ENCODE peak calls at places on chromosome 9, in five cellular contexts. E, N, Z, S and F are unnamed samples.

GRCh38 chr9:81971727-81972126 is 16.8 kb upstream of the SPATA31D1 start:
- DNase-seq in E (no peak), S (no peak), N (no peak), Z (no peak), F (peak; percentile 44)

GRCh38 chr9:95090871-95091573 is 226.5 kb downstream of the FANCC start:
- DNase-seq in E (no peak), S (no peak), N (no peak), Z (no peak), F (no peak)

GRCh38 chr9:7033611-7034010 is 275.8 kb downstream of the KDM4C start:
- DNase-seq in Z (no peak), S (no peak), N (no peak), E (no peak), F (no peak)

GRCh38 chr9:114344692-114345091 is 15.0 kb downstream of the ORM2 start:
- DNase-seq in Z (no peak), S (no peak), E (no peak), N (no peak), F (no peak)

GRCh38 chr9:12697719-12698118 is 4.5 kb downstream of the TYRP1 start:
- DNase-seq in N (no peak), Z (no peak), E (no peak), S (no peak), F (no peak)

GRCh38 chr9:112654282-112654681 is 63.6 kb downstream of the INIP start:
- DNase-seq in N (no peak), E (no peak), Z (no peak), S (no peak), F (no peak)

GRCh38 chr9:130995399-130995941 is 13.5 kb upstream of the LAMC3 start:
- DNase-seq in E (peak; percentile 34), N (no peak), Z (peak; percentile 28), S (no peak), F (no peak)

GRCh38 chr9:93533863-93534262 is 42.5 kb upstream of the PHF2 start:
- DNase-seq in S (no peak), N (no peak), Z (no peak), E (no peak), F (no peak)

GRCh38 chr9:13728917-13729811 is 449.7 kb upstream of the MPDZ start:
- DNase-seq in N (no peak), E (no peak), Z (peak; percentile 23), S (no peak), F (no peak)

GRCh38 chr9:20117985-20118384 is 329.1 kb upstream of the SLC24A2 start:
- DNase-seq in E (no peak), N (no peak), S (no peak), Z (no peak), F (no peak)

GRCh38 chr9:83937861-83938455 is 16.7 kb upstream of the KIF27 start:
- DNase-seq in Z (no peak), N (no peak), E (peak; percentile 35), S (no peak), F (peak; percentile 27)

GRCh38 chr9:126554292-126554691 is 59.4 kb upstream of the LMX1B start:
- DNase-seq in E (no peak), N (no peak), Z (no peak), S (no peak), F (no peak)

GRCh38 chr9:115117999-115118470 is at the start of gene TNC:
- DNase-seq in S (no peak), N (peak; percentile 35), Z (peak; percentile 54), E (peak; percentile 52), F (peak; percentile 59)

GRCh38 chr9:4836676-4837075 is 43.9 kb downstream of the RCL1 start:
- DNase-seq in N (no peak), S (no peak), E (peak; percentile 53), Z (no peak), F (no peak)

GRCh38 chr9:38380872-38381534 is 11.5 kb upstream of the ALDH1B1 start:
- DNase-seq in S (peak; percentile 43), Z (no peak), N (peak; percentile 60), E (no peak), F (no peak)

GRCh38 chr9:90054810-90055209 is 450.0 kb downstream of the GADD45G start:
- DNase-seq in S (peak; percentile 54), Z (no peak), E (no peak), N (peak; percentile 62), F (no peak)

GRCh38 chr9:92954078-92954861 is 6.9 kb downstream of the FGD3 start:
- DNase-seq in N (peak; percentile 31), S (no peak), Z (no peak), E (no peak), F (no peak)

GRCh38 chr9:12996971-12997370 is 222.2 kb downstream of the LURAP1L start:
- DNase-seq in E (no peak), S (no peak), N (no peak), Z (no peak), F (no peak)

GRCh38 chr9:32426278-32426939 is 42.0 kb downstream of the ACO1 start:
- DNase-seq in S (peak; percentile 65), N (peak; percentile 82), Z (no peak), E (peak; percentile 91), F (no peak)

GRCh38 chr9:130845901-130846381 is 10.9 kb downstream of the ABL1 start:
- DNase-seq in E (peak; percentile 95), S (no peak), N (no peak), Z (no peak), F (no peak)

GRCh38 chr9:27085456-27085855 is 23.6 kb upstream of the TEK start:
- DNase-seq in S (no peak), Z (no peak), E (no peak), N (no peak), F (no peak)

GRCh38 chr9:90921104-90921503 is 119.5 kb downstream of the SYK start:
- DNase-seq in E (no peak), S (peak; percentile 49), N (peak; percentile 75), Z (peak; percentile 81), F (no peak)

GRCh38 chr9:125277411-125277810 is 15.8 kb downstream of the GAPVD1 start:
- DNase-seq in Z (no peak), E (no peak), N (no peak), S (no peak), F (no peak)

GRCh38 chr9:79984429-79985067 is 412.8 kb downstream of the TLE4 start:
- DNase-seq in E (no peak), N (no peak), S (no peak), Z (no peak), F (no peak)

GRCh38 chr9:15306068-15306756 is 804 bp downstream of the TTC39B start:
- DNase-seq in Z (peak; percentile 60), S (peak; percentile 78), E (peak; percentile 31), N (peak; percentile 89), F (no peak)

GRCh38 chr9:1726993-1727759 is 288.0 kb upstream of the SMARCA2 start:
- DNase-seq in Z (no peak), E (no peak), S (no peak), N (no peak), F (no peak)

GRCh38 chr9:3480353-3480655 is 45.5 kb downstream of the RFX3 start:
- DNase-seq in Z (no peak), E (no peak), S (no peak), N (no peak), F (no peak)
- H3K27ac ChIP-seq in Z (no peak overlapping the region), E (no peak overlapping the region), S (no peak overlapping the region), N (no peak overlapping the region), F (peak overlapping the region; percentile 66)

GRCh38 chr9:134822541-134822940 is 58.1 kb upstream of the FCN2 start:
- DNase-seq in S (no peak), Z (no peak), N (no peak), E (no peak), F (no peak)

GRCh38 chr9:134826336-134827246 is 54.0 kb upstream of the FCN2 start:
- DNase-seq in E (no peak), N (no peak), S (no peak), Z (no peak), F (no peak)

GRCh38 chr9:134825025-134825424 is 55.6 kb upstream of the FCN2 start:
- DNase-seq in S (no peak), N (no peak), E (no peak), Z (no peak), F (no peak)

GRCh38 chr9:134823623-134824022 is 57.0 kb upstream of the FCN2 start:
- DNase-seq in N (no peak), S (no peak), Z (no peak), E (no peak), F (no peak)

DNA sequence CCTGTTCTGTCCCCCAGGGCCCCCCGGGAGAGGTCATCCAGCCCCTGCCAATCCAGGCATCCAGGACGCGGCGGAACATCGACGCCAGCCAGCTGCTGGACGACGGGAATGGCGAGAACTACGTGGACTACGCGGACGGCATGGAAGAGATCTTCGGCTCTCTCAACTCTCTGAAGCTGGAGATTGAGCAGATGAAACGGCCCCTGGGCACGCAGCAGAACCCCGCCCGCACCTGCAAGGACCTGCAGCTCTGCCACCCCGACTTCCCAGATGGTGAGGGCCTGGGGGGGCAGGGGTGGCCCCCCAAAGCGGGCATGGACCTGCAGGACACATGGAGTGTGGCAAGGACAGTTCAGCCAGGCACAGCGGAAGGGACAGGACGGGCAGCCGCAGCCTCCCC is 56.0 kb upstream of the FCN2 start:
- DNase-seq in S (no peak), N (no peak), E (no peak), Z (no peak), F (no peak)
- H3K36me3 ChIP-seq in S (no peaks in the 10 kb centered on the region), N (no peaks in the 10 kb centered on the region), E (peaks cover 91% of the 10 kb centered on the region), Z (no peaks in the 10 kb centered on the region), F (peaks cover 65% of the 10 kb centered on the region)

DNA sequence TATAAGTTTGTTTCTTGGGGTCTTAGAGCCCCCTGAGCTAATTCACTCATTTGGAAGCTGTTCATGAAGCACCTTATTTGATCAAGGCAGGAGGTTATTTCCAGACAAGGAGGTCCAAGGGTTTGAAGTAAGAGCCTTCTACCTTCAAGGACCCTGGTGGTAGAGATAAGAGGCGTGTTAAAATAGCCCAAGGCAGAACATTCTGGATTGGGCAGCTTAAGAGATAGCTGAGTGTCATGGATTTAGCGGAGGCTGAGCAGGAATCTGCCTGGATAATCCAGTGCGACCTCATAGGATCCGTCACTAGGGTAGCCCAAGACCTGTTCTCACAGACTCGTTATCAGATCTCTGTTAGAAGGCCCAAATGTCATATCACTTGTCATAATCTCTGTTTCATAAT is 28.6 kb downstream of the SLC25A25 start:
- DNase-seq in S (no peak), Z (no peak), N (no peak), E (no peak), F (peak; percentile 77)
- H3K27ac ChIP-seq in S (no peak overlapping the region), Z (no peak overlapping the region), N (peak overlapping the region; percentile 99), E (peak overlapping the region; percentile 96), F (peak overlapping the region; percentile 66)

GRCh38 chr9:137037483-137037882 is 5.6 kb upstream of the FUT7 start:
- DNase-seq in N (no peak), E (no peak), Z (no peak), S (no peak), F (no peak)

GRCh38 chr9:137037035-137037434 is 5.1 kb upstream of the FUT7 start:
- DNase-seq in Z (no peak), S (no peak), N (no peak), E (no peak), F (no peak)

GRCh38 chr9:137034709-137035506 is 3.0 kb upstream of the FUT7 start:
- DNase-seq in Z (peak; percentile 78), E (peak; percentile 68), N (peak; percentile 79), S (peak; percentile 73), F (peak; percentile 90)

GRCh38 chr9:137035507-137035834 is 3.6 kb upstream of the FUT7 start:
- DNase-seq in N (no peak), S (no peak), Z (no peak), E (no peak), F (no peak)

DNA sequence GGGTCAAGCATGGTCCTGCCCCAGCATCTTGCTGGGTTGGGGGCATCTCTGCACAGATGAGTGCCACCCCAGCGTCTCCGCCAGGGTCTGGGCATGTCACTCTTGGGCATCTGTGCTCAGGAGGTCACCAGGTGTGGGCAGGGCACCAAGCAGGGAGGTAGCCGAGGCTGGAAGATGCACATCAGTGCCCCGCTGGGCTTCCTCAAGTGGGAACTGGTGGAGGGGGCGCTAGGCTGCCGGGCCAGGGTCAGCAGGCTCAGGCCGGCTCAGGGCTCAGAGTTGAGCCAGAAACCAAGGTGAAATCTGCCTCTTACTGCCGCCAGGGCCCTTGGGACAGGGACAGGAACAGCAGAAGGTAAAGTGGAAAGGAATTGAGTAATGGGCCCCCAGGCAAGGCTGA is 4.0 kb upstream of the FUT7 start:
- DNase-seq in N (no peak), E (no peak), Z (no peak), S (no peak), F (no peak)
- H3K36me3 ChIP-seq in N (no peaks in the 10 kb centered on the region), E (peaks cover 15% of the 10 kb centered on the region), Z (no peaks in the 10 kb centered on the region), S (no peaks in the 10 kb centered on the region), F (peaks cover 23% of the 10 kb centered on the region)